ENCODE peak calls at places on chromosomes 7 and 10, in five cellular contexts. U is mammary epithelial cell, L is mucosa of descending colon, Q is GM06990, C is choroid plexus epithelial cell. V is an unnamed sample.

GRCh38 chr10:88156341-88156740 is 292.9 kb downstream of the PTEN start:
- DNase-seq in C (peak), U (peak), L (no peak), Q (no peak), V (peak)

GRCh38 chr10:119253433-119254174 is 46.2 kb downstream of the GRK5 start:
- DNase-seq in C (peak), U (peak), L (peak), Q (no peak), V (peak)

GRCh38 chr10:114917927-114918672 is 19.9 kb upstream of the TRUB1 start:
- DNase-seq in C (peak), Q (no peak), U (peak), L (no peak), V (peak)

GRCh38 chr7:158430308-158431034 is 157.2 kb downstream of the PTPRN2 start:
- DNase-seq in C (no peak), Q (no peak), L (no peak), U (no peak), V (no peak)

GRCh38 chr10:76033457-76034196 is 602.2 kb downstream of the LRMDA start:
- DNase-seq in C (peak), Q (no peak), L (no peak), U (no peak), V (peak)

GRCh38 chr7:130290745-130291144 is 2.2 kb upstream of the CPA4 start:
- DNase-seq in U (peak), Q (no peak), L (no peak), C (peak), V (peak)

GRCh38 chr7:131012477-131013031 is 278.5 kb upstream of the KLF14 start:
- DNase-seq in Q (no peak), C (no peak), U (no peak), L (no peak), V (no peak)

GRCh38 chr10:4059471-4060138 is 274.6 kb upstream of the KLF6 start:
- DNase-seq in C (no peak), Q (no peak), L (no peak), U (no peak), V (no peak)

GRCh38 chr10:4024846-4025245 is 239.8 kb upstream of the KLF6 start:
- DNase-seq in U (no peak), L (no peak), C (no peak), Q (no peak), V (no peak)

GRCh38 chr7:110386914-110387313 is 704.0 kb upstream of the LRRN3 start:
- DNase-seq in C (peak), L (no peak), U (peak), Q (no peak), V (peak)

GRCh38 chr7:108384721-108385483 is 71.3 kb downstream of the NRCAM start:
- DNase-seq in L (no peak), C (no peak), U (no peak), Q (no peak), V (no peak)

GRCh38 chr10:91190388-91190870 is 30.0 kb upstream of the PCGF5 start:
- DNase-seq in U (no peak), Q (no peak), C (peak), L (no peak), V (peak)

GRCh38 chr10:116147162-116147906 is 125.7 kb downstream of the GFRA1 start:
- DNase-seq in Q (no peak), C (no peak), U (no peak), L (no peak), V (no peak)

GRCh38 chr10:100912013-100912608 is 652 bp upstream of the SLF2 start:
- DNase-seq in Q (no peak), C (peak), L (no peak), U (no peak), V (peak)

GRCh38 chr10:87640043-87640442 is 19.6 kb upstream of the PAPSS2 start:
- DNase-seq in L (no peak), C (no peak), Q (no peak), U (no peak), V (no peak)

GRCh38 chr10:18219096-18219495 is 78.9 kb downstream of the CACNB2 start:
- DNase-seq in C (no peak), Q (no peak), U (no peak), L (no peak), V (no peak)

GRCh38 chr7:76296743-76297740 is 5.4 kb upstream of the HSPB1 start:
- DNase-seq in U (peak), L (peak), Q (no peak), C (peak), V (peak)

GRCh38 chr7:76293407-76293901 is 9.0 kb upstream of the HSPB1 start:
- DNase-seq in U (no peak), Q (no peak), C (no peak), L (no peak), V (no peak)

GRCh38 chr7:76291346-76292205 is 10.9 kb upstream of the HSPB1 start:
- DNase-seq in C (peak), L (peak), Q (peak), U (peak), V (peak)

GRCh38 chr7:76292206-76292573 is 10.3 kb upstream of the HSPB1 start:
- DNase-seq in U (no peak), Q (no peak), C (peak), L (no peak), V (peak)

GRCh38 chr7:76294344-76295024 is 8.0 kb upstream of the HSPB1 start:
- DNase-seq in Q (peak), C (peak), U (peak), L (peak), V (peak)
- H3K4me3 ChIP-seq in Q (no peak), C (peak), U (peak), L (no peak), V (peak)

DNA sequence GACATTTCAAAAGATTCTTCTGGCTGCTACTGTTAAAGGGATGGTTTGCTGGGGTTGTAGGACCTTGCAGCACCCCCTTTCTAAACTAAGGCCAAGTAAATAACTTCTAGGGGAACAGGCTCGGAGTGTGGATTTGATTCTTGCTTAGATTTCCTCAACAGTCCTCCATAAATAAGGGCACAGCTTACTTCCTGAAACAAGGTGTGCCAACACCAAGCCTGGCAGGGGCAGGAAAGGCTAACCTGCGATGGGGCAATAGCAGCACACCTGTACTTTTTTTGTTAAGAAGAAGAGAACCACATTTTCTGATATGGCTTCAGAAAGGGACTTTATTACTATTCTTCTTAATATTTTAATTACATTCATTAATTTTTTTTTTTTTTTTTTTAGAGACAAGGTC is 121.9 kb downstream of the RNF216 start:
- DNase-seq in L (no peak), U (no peak), C (no peak), Q (no peak), V (no peak)
- H3K4me3 ChIP-seq in L (no peak), U (no peak), C (no peak), Q (no peak), V (no peak)

DNA sequence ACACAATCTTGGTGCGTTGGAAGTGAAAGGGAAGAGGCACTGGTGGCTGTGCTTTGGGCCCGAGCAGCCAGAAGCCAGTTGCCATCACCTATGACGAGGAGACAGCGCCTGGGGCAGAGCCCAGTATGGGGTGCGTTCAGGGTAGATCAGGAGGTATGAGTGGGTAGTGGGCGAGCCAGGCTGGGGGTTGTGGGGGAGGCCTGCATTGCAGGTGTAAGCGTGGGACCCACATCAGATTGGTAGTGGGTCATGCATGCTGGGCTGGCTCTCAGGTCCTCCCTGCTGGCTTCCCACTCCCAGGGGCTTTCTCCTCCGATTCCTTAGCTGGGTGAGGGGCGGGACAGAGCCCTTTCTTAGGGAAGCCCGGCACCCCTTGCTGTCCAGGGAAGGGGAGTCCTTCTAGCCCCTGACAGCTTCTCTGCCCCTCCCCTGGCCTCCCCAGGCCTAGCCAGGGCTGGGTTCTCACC is 445 bp upstream of the PVRIG start:
- DNase-seq in Q (peak), C (no peak), U (no peak), L (no peak), V (no peak)
- H3K4me3 ChIP-seq in Q (peak), C (no peak), U (no peak), L (no peak), V (no peak)

GRCh38 chr10:24617771-24618396 is 105.8 kb downstream of the ARHGAP21 start:
- DNase-seq in L (no peak), C (peak), Q (no peak), U (peak), V (peak)

GRCh38 chr10:24616536-24616935 is 107.2 kb downstream of the ARHGAP21 start:
- DNase-seq in C (no peak), U (peak), L (no peak), Q (no peak), V (no peak)

GRCh38 chr10:24622781-24623301 is 100.8 kb downstream of the ARHGAP21 start:
- DNase-seq in Q (no peak), U (no peak), C (peak), L (no peak), V (no peak)

GRCh38 chr10:24618401-24618800 is 105.3 kb downstream of the ARHGAP21 start:
- DNase-seq in C (no peak), U (peak), Q (no peak), L (no peak), V (no peak)
- H3K4me3 ChIP-seq in C (no peak), U (no peak), Q (no peak), L (no peak), V (no peak)

DNA sequence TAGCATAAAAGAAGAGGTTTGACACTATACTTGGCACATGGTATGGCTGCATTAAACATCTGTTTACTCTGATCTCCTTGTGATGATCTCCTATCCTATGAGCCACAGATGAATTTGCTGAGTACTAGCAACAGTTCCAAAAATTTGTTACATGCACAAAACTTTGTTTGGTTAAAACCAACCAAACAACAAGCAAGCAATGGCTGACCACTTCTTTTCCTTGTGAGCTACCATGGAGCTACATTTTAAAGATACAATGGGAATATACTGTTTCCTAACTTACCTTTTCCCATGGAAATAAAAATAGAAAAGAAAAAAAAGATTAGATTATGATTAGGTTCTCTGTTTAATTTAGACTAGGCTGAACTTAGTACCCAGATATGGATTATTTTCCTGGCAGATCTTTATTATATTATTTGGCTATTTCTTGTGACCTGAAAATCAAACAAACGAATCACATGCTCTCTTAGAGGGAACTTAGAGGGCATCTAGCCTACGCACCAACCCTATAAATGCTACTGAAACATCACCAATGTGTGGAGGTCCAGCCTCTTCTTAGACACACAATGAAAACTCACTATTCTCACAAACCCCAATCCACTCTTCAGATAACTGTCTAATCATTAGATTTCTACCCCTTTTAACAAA is 80.1 kb upstream of the FAM133B start:
- DNase-seq in L (no peak), U (no peak), C (no peak), Q (no peak), V (no peak)
- H3K4me3 ChIP-seq in L (no peak), U (no peak), C (no peak), Q (no peak), V (no peak)

DNA sequence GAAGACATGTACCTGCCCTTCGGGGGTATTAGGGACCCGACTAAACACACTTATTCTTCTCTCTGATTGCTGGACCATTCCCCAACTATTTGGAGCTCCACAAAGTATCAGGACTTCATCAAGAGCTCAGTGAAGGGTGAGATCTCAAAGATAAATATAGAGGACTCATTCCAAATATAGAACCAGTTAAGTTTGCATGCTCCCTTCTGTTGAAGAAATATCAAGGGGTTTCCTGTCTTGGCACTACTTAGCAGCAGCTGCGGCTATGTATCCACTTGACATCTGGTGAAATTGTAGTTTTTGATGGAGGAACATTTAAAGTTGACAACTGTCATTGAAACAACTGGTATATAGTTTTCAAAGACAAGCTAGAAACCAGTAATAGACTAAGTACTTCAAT is 1.1 kb upstream of the SPAG6 start:
- DNase-seq in L (no peak), Q (no peak), U (no peak), C (no peak), V (no peak)
- H3K4me3 ChIP-seq in L (no peak), Q (no peak), U (no peak), C (no peak), V (no peak)